ENCODE peak calls at places on chromosomes 12 and 14, in eight cellular contexts. W is skeletal muscle cell; B is CD8-positive, alpha-beta memory T cell; H is DMS153; J is putamen; S is NCI-H460; K is breast epithelium; R is hepatocyte. O is an unnamed sample.

GRCh38 chr12:38384816-38385491 is 68.4 kb downstream of the ALG10B start:
- DNase-seq in S (peak; percentile 86), H (no peak), B (no peak), W (no peak), J (no peak), R (peak; percentile 5), K (no peak), O (no peak)

GRCh38 chr12:65464930-65465329 is 186.4 kb downstream of the MSRB3 start:
- DNase-seq in J (no peak), S (no peak), B (no peak), K (no peak), H (no peak), R (peak; percentile 69), W (peak; percentile 80), O (no peak)

GRCh38 chr12:95815635-95816212 is 25.2 kb upstream of the NTN4 start:
- DNase-seq in B (no peak), R (peak; percentile 26), W (no peak), J (peak; percentile 3), S (peak; percentile 66), K (no peak), H (peak; percentile 15), O (peak; percentile 11)

GRCh38 chr12:112130461-112130998 is 5.2 kb downstream of the TRAFD1 start:
- DNase-seq in H (no peak), B (no peak), W (no peak), S (no peak), R (peak; percentile 46), K (no peak), J (no peak), O (no peak)

GRCh38 chr12:2354151-2354991 is 301.6 kb downstream of the CACNA1C start:
- DNase-seq in K (no peak), J (no peak), B (no peak), W (no peak), H (peak; percentile 55), S (no peak), R (no peak), O (no peak)

GRCh38 chr14:31126680-31127079 is 80.9 kb downstream of the HECTD1 start:
- DNase-seq in H (no peak), R (no peak), J (no peak), S (no peak), B (no peak), K (no peak), W (no peak), O (no peak)

GRCh38 chr12:129005416-129005815 is 152.1 kb downstream of the GLT1D1 start:
- DNase-seq in H (no peak), B (no peak), K (no peak), J (peak; percentile 49), S (no peak), W (no peak), R (no peak), O (no peak)

GRCh38 chr12:18966927-18967326 is 162.6 kb upstream of the PLEKHA5 start:
- DNase-seq in B (no peak), S (no peak), R (no peak), H (no peak), K (no peak), W (no peak), J (no peak), O (no peak)

GRCh38 chr12:131132118-131132892 is 178.6 kb downstream of the ADGRD1 start:
- DNase-seq in S (peak; percentile 70), K (peak; percentile 25), J (no peak), R (peak; percentile 88), B (peak; percentile 60), W (no peak), H (peak; percentile 25), O (peak; percentile 78)

GRCh38 chr14:29536886-29537511 is 390.6 kb downstream of the PRKD1 start:
- DNase-seq in R (no peak), S (no peak), H (peak; percentile 24), B (no peak), J (no peak), K (no peak), W (no peak), O (peak; percentile 5)

GRCh38 chr12:122895757-122896636 is at the start of gene VPS37B:
- DNase-seq in B (peak; percentile 85), J (peak; percentile 74), W (peak; percentile 56), K (peak; percentile 82), R (peak; percentile 93), H (peak; percentile 76), S (peak; percentile 71), O (peak; percentile 46)

GRCh38 chr12:39660101-39660500 is 40.5 kb upstream of the ABCD2 start:
- DNase-seq in S (no peak), J (no peak), K (no peak), R (no peak), W (no peak), H (no peak), B (no peak), O (no peak)

GRCh38 chr12:105409881-105410471 is 79.5 kb downstream of the C12orf75 start:
- DNase-seq in W (peak; percentile 49), B (no peak), S (peak; percentile 88), K (no peak), R (peak; percentile 24), H (peak; percentile 98), J (no peak), O (no peak)

GRCh38 chr14:68820999-68821683 is 28.3 kb upstream of the ZFP36L1 start:
- DNase-seq in K (peak; percentile 14), B (no peak), W (no peak), R (peak; percentile 6), J (no peak), H (no peak), S (no peak), O (no peak)

GRCh38 chr14:61196034-61196433 is 85.1 kb downstream of the TMEM30B start:
- DNase-seq in S (no peak), K (no peak), R (no peak), H (no peak), B (no peak), J (no peak), W (no peak), O (no peak)

GRCh38 chr12:31880340-31880739 is 78.9 kb upstream of the RESF1 start:
- DNase-seq in J (no peak), B (no peak), H (no peak), K (no peak), W (no peak), R (no peak), S (no peak), O (no peak)

GRCh38 chr12:26153421-26154154 is 28.8 kb upstream of the BHLHE41 start:
- DNase-seq in H (no peak), R (peak; percentile 70), B (no peak), K (no peak), S (peak; percentile 8), W (peak; percentile 88), J (no peak), O (no peak)

GRCh38 chr14:105818712-105819005 is 292.3 kb downstream of the TMEM121 start:
- DNase-seq in H (no peak), S (no peak), R (no peak), J (no peak), W (no peak), B (no peak), K (no peak), O (no peak)

GRCh38 chr14:77071938-77072388 is 26.1 kb upstream of the CIPC start:
- DNase-seq in H (no peak), W (no peak), R (no peak), S (no peak), J (no peak), K (no peak), B (no peak), O (no peak)

GRCh38 chr14:93011650-93012317 is 88.8 kb downstream of the CHGA start:
- DNase-seq in J (peak; percentile 88), R (no peak), B (no peak), S (no peak), W (no peak), H (peak; percentile 63), K (no peak), O (no peak)

GRCh38 chr12:68915055-68915454 is 17.9 kb downstream of the CPM start:
- DNase-seq in R (no peak), K (no peak), S (no peak), W (peak; percentile 93), J (no peak), B (no peak), H (no peak), O (no peak)

GRCh38 chr14:50396636-50397460 is at the start of gene CDKL1:
- DNase-seq in H (no peak), S (peak; percentile 53), J (peak; percentile 38), K (peak; percentile 29), W (peak; percentile 20), R (peak; percentile 82), B (peak; percentile 15), O (peak; percentile 50)

GRCh38 chr14:101733211-101733610 is 28.3 kb upstream of the PPP2R5C start:
- DNase-seq in S (peak; percentile 43), J (no peak), H (no peak), K (no peak), W (peak; percentile 7), B (no peak), R (no peak), O (no peak)

GRCh38 chr12:7872565-7873304 is at the start of gene SLC2A14:
- DNase-seq in B (no peak), R (no peak), W (no peak), K (no peak), S (no peak), J (no peak), H (no peak), O (no peak)

GRCh38 chr12:24222968-24223367 is 273.5 kb upstream of the SOX5 start:
- DNase-seq in H (no peak), R (no peak), J (no peak), K (no peak), S (no peak), B (no peak), W (peak; percentile 21), O (no peak)

GRCh38 chr12:452667-453210 is 7.0 kb upstream of the B4GALNT3 start:
- DNase-seq in B (peak; percentile 43), J (no peak), S (no peak), K (no peak), W (no peak), R (no peak), H (no peak), O (no peak)

GRCh38 chr14:39499514-39499913 is 67.3 kb upstream of the FBXO33 start:
- DNase-seq in B (no peak), W (no peak), K (no peak), J (no peak), S (no peak), R (no peak), H (no peak), O (no peak)

GRCh38 chr14:100732766-100733100 is 6.0 kb downstream of the DLK1 start:
- DNase-seq in J (no peak), R (no peak), S (no peak), W (no peak), H (no peak), B (no peak), K (no peak), O (no peak)

GRCh38 chr12:52822771-52823510 is 9.0 kb upstream of the KRT4 start:
- DNase-seq in J (no peak), R (no peak), K (no peak), S (no peak), H (no peak), W (no peak), B (no peak), O (no peak)

GRCh38 chr14:55752580-55753365 is 172.8 kb downstream of the KTN1 start:
- DNase-seq in B (no peak), J (no peak), R (peak; percentile 30), H (peak; percentile 82), S (no peak), W (peak; percentile 43), K (no peak), O (no peak)

GRCh38 chr14:104421892-104422291 is 157.7 kb upstream of the C14orf180 start:
- DNase-seq in H (no peak), B (no peak), W (no peak), R (no peak), K (no peak), S (no peak), J (no peak), O (no peak)

GRCh38 chr12:81450920-81451739 is 308.0 kb downstream of the PPFIA2 start:
- DNase-seq in S (peak; percentile 69), K (no peak), B (no peak), R (peak; percentile 83), J (peak; percentile 72), W (peak; percentile 26), H (peak; percentile 31), O (peak; percentile 46)

GRCh38 chr14:91453744-91454143 is 36.1 kb upstream of the CCDC88C start:
- DNase-seq in J (no peak), B (no peak), S (no peak), H (no peak), R (no peak), W (no peak), K (no peak), O (no peak)

GRCh38 chr12:58519839-58520238 is 400.5 kb downstream of the LRIG3 start:
- DNase-seq in W (no peak), B (no peak), H (no peak), J (no peak), K (no peak), S (no peak), R (no peak), O (no peak)